ENCODE peak calls at places on chromosomes 11 and 22, in six cellular contexts. M is CD4-positive, alpha-beta T cell; L is left lobe of liver; K is stimulated activated naive CD8-positive, alpha-beta T cell treated with anti-CD3 and anti-CD28 coated beads, Interleukin-15, Interleukin-2, amounts not matched to agents 100 U/mL and 50 U/mL, for 24 hours; Y is lower lobe of right lung; T is naive thymus-derived CD8-positive, alpha-beta T cell. O is an unnamed sample.

GRCh38 chr11:70808686-70809375 is 410.5 kb downstream of the CTTN start:
- ATAC-seq in T (no peak), L (no peak), M (no peak), Y (no peak), K (no peak), O (no peak)

GRCh38 chr11:12286606-12287005 is 90.8 kb upstream of the PARVA start:
- ATAC-seq in L (no peak), M (no peak), K (no peak), T (no peak), Y (no peak), O (no peak)

GRCh38 chr11:88632163-88632562 is 294.6 kb upstream of the CTSC start:
- ATAC-seq in M (no peak), T (no peak), Y (no peak), L (no peak), K (no peak), O (no peak)

GRCh38 chr22:42316988-42317387 is 46.5 kb upstream of the TCF20 start:
- ATAC-seq in K (peak; percentile 91), T (peak; percentile 91), Y (peak; percentile 68), L (no peak), M (peak; percentile 71), O (peak; percentile 85)

GRCh38 chr22:39259698-39260097 is 14.9 kb upstream of the PDGFB start:
- ATAC-seq in K (no peak), M (no peak), T (no peak), Y (no peak), L (no peak), O (no peak)

GRCh38 chr11:113873241-113873626 is 2.1 kb downstream of the USP28 start:
- ATAC-seq in Y (no peak), T (no peak), K (no peak), L (no peak), M (no peak), O (no peak)

GRCh38 chr11:79400717-79401330 is 40.0 kb downstream of the TENM4 start:
- ATAC-seq in M (no peak), K (no peak), L (peak; percentile 89), Y (peak; percentile 63), T (no peak), O (peak; percentile 71)

GRCh38 chr11:128506999-128507591 is 80.3 kb downstream of the ETS1 start:
- ATAC-seq in L (peak; percentile 97), T (peak; percentile 11), M (peak; percentile 28), K (peak; percentile 52), Y (peak; percentile 92), O (peak; percentile 51)

GRCh38 chr11:123221074-123221473 is 26.0 kb upstream of the CLMP start:
- ATAC-seq in K (no peak), L (no peak), Y (peak; percentile 85), M (no peak), T (no peak), O (no peak)

GRCh38 chr22:38490475-38490874 is 15.6 kb downstream of the DDX17 start:
- ATAC-seq in Y (no peak), K (no peak), T (no peak), M (peak; percentile 38), L (no peak), O (no peak)

GRCh38 chr11:130042093-130042591 is 27.6 kb upstream of the APLP2 start:
- ATAC-seq in T (no peak), L (no peak), M (no peak), K (peak; percentile 14), Y (peak; percentile 70), O (no peak)

GRCh38 chr11:133343951-133344350 is 188.3 kb downstream of the OPCML start:
- ATAC-seq in M (no peak), T (no peak), K (no peak), L (no peak), Y (peak; percentile 52), O (no peak)

GRCh38 chr11:70908223-70908622 is 344.2 kb downstream of the SHANK2 start:
- ATAC-seq in L (peak; percentile 53), M (no peak), K (no peak), Y (no peak), T (no peak), O (no peak)